ENCODE peak calls at places on chromosomes 6 and 20, in six cellular contexts. K is stimulated activated CD4-positive, alpha-beta T cell treated with anti-CD3 and anti-CD28 coated beads, Interleukin-4, amount 100 ng/mL, for 1 hour; A is activated CD4-positive, alpha-beta T cell treated with anti-CD3 and anti-CD28 coated beads, Interleukin-2, amount 10 ng/mL, durations not matched to agents 7 days and 5 days; Z is LoVo; C is progenitor cell of endocrine pancreas; D is naive thymus-derived CD4-positive, alpha-beta T cell. O is an unnamed sample.

GRCh38 chr20:11246251-11246775 is 572.5 kb upstream of the JAG1 start:
- DNase-seq in K (no peak), A (no peak), Z (no peak), C (no peak), D (no peak), O (no peak)

GRCh38 chr6:41399424-41399823 is 64.0 kb downstream of the NCR2 start:
- DNase-seq in K (no peak), A (no peak), Z (no peak), C (no peak), D (no peak), O (no peak)

GRCh38 chr6:30840922-30841643 is 43.2 kb upstream of the DDR1 start:
- DNase-seq in K (no peak), A (no peak), Z (no peak), C (no peak), D (no peak), O (no peak)

GRCh38 chr20:22763257-22763906 is 179.0 kb upstream of the FOXA2 start:
- DNase-seq in K (no peak), A (no peak), Z (peak), C (no peak), D (no peak), O (no peak)

GRCh38 chr6:45717715-45718114 is 297.9 kb downstream of the CLIC5 start:
- DNase-seq in K (no peak), A (no peak), Z (no peak), C (no peak), D (no peak), O (no peak)

GRCh38 chr6:107707346-107708270 is 116.5 kb downstream of the SCML4 start:
- DNase-seq in K (no peak), A (no peak), Z (no peak), C (no peak), D (no peak), O (no peak)

GRCh38 chr20:20573797-20574196 is 138.6 kb downstream of the RALGAPA2 start:
- DNase-seq in K (no peak), A (no peak), Z (no peak), C (no peak), D (no peak), O (no peak)

GRCh38 chr6:968791-969190 is 275.9 kb upstream of the EXOC2 start:
- DNase-seq in K (no peak), A (no peak), Z (no peak), C (no peak), D (no peak), O (no peak)

GRCh38 chr20:62496525-62497218 is 20.9 kb upstream of the GATA5 start:
- DNase-seq in K (peak), A (peak), Z (no peak), C (peak), D (peak), O (no peak)

GRCh38 chr20:38108438-38109024 is 56.5 kb downstream of the TGM2 start:
- DNase-seq in K (no peak), A (peak), Z (no peak), C (no peak), D (no peak), O (no peak)

GRCh38 chr20:11814276-11814675 is 103.4 kb upstream of the BTBD3 start:
- DNase-seq in K (no peak), A (no peak), Z (no peak), C (no peak), D (no peak), O (no peak)

O was measured in type B pancreatic cell.